ENCODE peak calls at places on chromosomes 12 and 14, in eight cellular contexts. N, M, R, O, F, I, H and T are unnamed samples.

GRCh38 chr12:25615119-25615518 is 62.0 kb upstream of the LMNTD1 start:
- DNase-seq in N (no peak), M (no peak), R (no peak), O (no peak), F (no peak), I (peak; percentile 81), H (no peak), T (peak; percentile 76)

GRCh38 chr14:65599375-65599774 is 186.8 kb downstream of the FUT8 start:
- DNase-seq in N (no peak), M (no peak), R (no peak), O (no peak), F (no peak), I (peak; percentile 9), H (no peak), T (peak; percentile 16)

GRCh38 chr12:64893961-64894360 is 69.5 kb downstream of the TBC1D30 start:
- DNase-seq in N (no peak), M (no peak), R (no peak), O (no peak), F (no peak), I (peak; percentile 11), H (no peak), T (peak; percentile 83)

GRCh38 chr14:102086346-102086971 is 385 bp downstream of the HSP90AA1 start:
- DNase-seq in N (no peak), M (peak; percentile 53), R (peak; percentile 60), O (peak; percentile 51), F (peak; percentile 65), I (peak; percentile 22), H (peak; percentile 23), T (peak; percentile 41)

GRCh38 chr12:95634622-95635621 is 83.6 kb upstream of the USP44 start:
- DNase-seq in N (no peak), M (no peak), R (peak; percentile 80), O (no peak), F (peak; percentile 61), I (peak; percentile 67), H (no peak), T (no peak)

GRCh38 chr14:74515891-74516412 is 22.4 kb downstream of the ISCA2 start:
- DNase-seq in N (no peak), M (no peak), R (no peak), O (no peak), F (no peak), I (no peak), H (no peak), T (no peak)

GRCh38 chr14:56324831-56325230 is 206.6 kb downstream of the PELI2 start:
- DNase-seq in N (no peak), M (no peak), R (no peak), O (no peak), F (no peak), I (no peak), H (no peak), T (peak; percentile 47)

GRCh38 chr14:39946796-39947195 is 514.6 kb upstream of the FBXO33 start:
- DNase-seq in N (no peak), M (no peak), R (no peak), O (no peak), F (no peak), I (no peak), H (no peak), T (no peak)

GRCh38 chr14:96410119-96410518 is 18.2 kb downstream of the AK7 start:
- DNase-seq in N (no peak), M (no peak), R (no peak), O (no peak), F (no peak), I (no peak), H (no peak), T (no peak)

GRCh38 chr12:43245947-43246346 is 306.1 kb downstream of the ADAMTS20 start:
- DNase-seq in N (no peak), M (no peak), R (no peak), O (no peak), F (no peak), I (no peak), H (no peak), T (no peak)

GRCh38 chr14:61256826-61257468 is 24.2 kb downstream of the TMEM30B start:
- DNase-seq in N (no peak), M (no peak), R (no peak), O (no peak), F (no peak), I (no peak), H (no peak), T (no peak)

GRCh38 chr14:100545359-100545758 is 41.9 kb downstream of the BEGAIN start:
- DNase-seq in N (no peak), M (no peak), R (no peak), O (no peak), F (no peak), I (no peak), H (no peak), T (no peak)

GRCh38 chr12:22525426-22525825 is 18.9 kb downstream of the C2CD5 start:
- DNase-seq in N (no peak), M (no peak), R (no peak), O (no peak), F (no peak), I (no peak), H (no peak), T (peak; percentile 2)

GRCh38 chr12:130435331-130435730 is 97.6 kb downstream of the PIWIL1 start:
- DNase-seq in N (no peak), M (no peak), R (no peak), O (no peak), F (no peak), I (no peak), H (no peak), T (no peak)

GRCh38 chr12:75020068-75020557 is 189.5 kb downstream of the KCNC2 start:
- DNase-seq in N (no peak), M (no peak), R (no peak), O (no peak), F (no peak), I (peak; percentile 1), H (no peak), T (no peak)

GRCh38 chr14:58243790-58244555 is 670 bp upstream of the PSMA3 start:
- DNase-seq in N (no peak), M (no peak), R (no peak), O (no peak), F (no peak), I (no peak), H (no peak), T (no peak)

GRCh38 chr12:12327802-12328201 is 22.2 kb downstream of the MANSC1 start:
- DNase-seq in N (peak; percentile 14), M (no peak), R (no peak), O (peak; percentile 8), F (no peak), I (peak; percentile 36), H (peak; percentile 35), T (peak; percentile 51)

GRCh38 chr12:7479784-7480183 is 23.8 kb downstream of the CD163 start:
- DNase-seq in N (no peak), M (no peak), R (no peak), O (no peak), F (no peak), I (no peak), H (no peak), T (no peak)

GRCh38 chr12:85531345-85531744 is 251.3 kb downstream of the ALX1 start:
- DNase-seq in N (no peak), M (no peak), R (no peak), O (no peak), F (no peak), I (no peak), H (no peak), T (no peak)

GRCh38 chr14:74615735-74616134 is 3.7 kb upstream of the LTBP2 start:
- DNase-seq in N (no peak), M (no peak), R (no peak), O (no peak), F (no peak), I (no peak), H (no peak), T (no peak)

GRCh38 chr12:131511391-131511802 is 199.5 kb upstream of the SFSWAP start:
- DNase-seq in N (peak; percentile 20), M (no peak), R (peak; percentile 12), O (no peak), F (no peak), I (peak; percentile 49), H (no peak), T (no peak)

GRCh38 chr12:112252184-112252583 is 126.8 kb downstream of the TRAFD1 start:
- DNase-seq in N (no peak), M (no peak), R (no peak), O (no peak), F (peak; percentile 55), I (peak; percentile 25), H (peak; percentile 24), T (no peak)

GRCh38 chr14:94317259-94317658 is 5.9 kb downstream of the SERPINA6 start:
- DNase-seq in N (no peak), M (no peak), R (peak; percentile 69), O (no peak), F (no peak), I (no peak), H (no peak), T (no peak)

GRCh38 chr12:1104088-1104800 is 113.2 kb downstream of the ERC1 start:
- DNase-seq in N (no peak), M (no peak), R (no peak), O (no peak), F (no peak), I (no peak), H (no peak), T (no peak)

DNA sequence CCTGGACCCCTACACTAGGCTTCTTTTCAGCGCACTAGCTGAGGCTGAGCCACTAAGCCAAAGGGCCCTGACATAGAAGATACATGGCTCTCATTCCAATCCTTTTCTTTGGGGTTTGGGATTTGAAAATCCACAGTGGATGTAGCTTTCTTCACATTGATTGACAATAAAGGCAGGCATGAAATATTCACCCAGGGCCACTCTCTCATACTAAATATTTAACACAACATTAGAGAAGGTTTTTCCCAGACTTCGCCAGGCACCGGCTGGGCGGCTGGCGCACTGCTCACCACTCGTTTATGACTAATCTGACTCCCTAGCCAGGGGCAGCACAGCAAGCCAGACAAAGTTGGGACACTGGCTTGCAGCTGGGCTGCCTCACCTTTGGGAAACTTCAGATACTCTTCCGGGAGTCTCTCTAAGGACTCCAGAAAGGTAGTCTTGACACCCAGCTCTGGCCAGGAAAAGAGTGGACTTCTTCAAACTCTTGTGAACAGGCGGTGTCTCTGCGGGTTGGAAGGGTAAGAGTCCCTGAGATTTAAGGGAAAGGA is 699 bp upstream of the HOXC11 start:
- DNase-seq in N (no peak), M (no peak), R (no peak), O (no peak), F (no peak), I (no peak), H (no peak), T (no peak)
- TF ChIP-seq CTCF in N (no peak), M (no peak), R (no peak), O (no peak), F (no peak), I (no peak), H (no peak), T (no peak)

GRCh38 chr14:32203928-32204357 is 874 bp upstream of the RNU6-8 start:
- DNase-seq in N (peak; percentile 4), M (peak; percentile 54), R (peak; percentile 38), O (no peak), F (peak; percentile 25), I (peak; percentile 7), H (no peak), T (no peak)
- TF ChIP-seq CTCF in N (no peak), M (no peak), R (no peak), O (no peak), F (no peak), I (no peak), H (no peak), T (no peak)

GRCh38 chr12:108457734-108458361 is 57.2 kb upstream of the FICD start:
- DNase-seq in N (no peak), M (no peak), R (no peak), O (no peak), F (no peak), I (no peak), H (no peak), T (no peak)
- TF ChIP-seq CTCF in N (no peak), M (no peak), R (no peak), O (no peak), F (no peak), I (peak; percentile 5), H (no peak), T (no peak)

GRCh38 chr12:48031135-48031960 is 27.1 kb upstream of the COL2A1 start:
- DNase-seq in N (no peak), M (no peak), R (no peak), O (no peak), F (no peak), I (no peak), H (no peak), T (no peak)
- TF ChIP-seq CTCF in N (no peak), M (no peak), R (no peak), O (no peak), F (no peak), I (no peak), H (no peak), T (no peak)